ENCODE peak calls at places on chromosome 11, in four cellular contexts. X is NCI-H774, R is T-helper 2 cell, L is non-pigmented ciliary epithelial cell. J is an unnamed sample.

GRCh38 chr11:101470414-101470813 is 113.4 kb downstream of the TRPC6 start:
- DNase-seq in X (no peak), R (no peak), L (no peak), J (no peak)

GRCh38 chr11:67264886-67265632 is 1.2 kb upstream of the GRK2 start:
- DNase-seq in X (no peak), R (no peak), L (no peak), J (no peak)

GRCh38 chr11:1323779-1324178 is 14.3 kb upstream of the TOLLIP start:
- DNase-seq in X (no peak), R (no peak), L (no peak), J (no peak)

GRCh38 chr11:118872403-118872821 is 11.3 kb upstream of the CXCR5 start:
- DNase-seq in X (no peak), R (peak; percentile 51), L (no peak), J (no peak)

GRCh38 chr11:109858152-109858551 is 235.0 kb upstream of the ZC3H12C start:
- DNase-seq in X (no peak), R (no peak), L (no peak), J (no peak)

GRCh38 chr11:2932850-2933251 is 3.6 kb upstream of the PHLDA2 start:
- DNase-seq in X (no peak), R (no peak), L (no peak), J (no peak)

GRCh38 chr11:26960265-26960664 is 33.6 kb upstream of the FIBIN start:
- DNase-seq in X (no peak), R (no peak), L (no peak), J (no peak)

GRCh38 chr11:65967329-65967934 is 5.9 kb downstream of the SART1 start:
- DNase-seq in X (no peak), R (no peak), L (no peak), J (no peak)

GRCh38 chr11:18727499-18728236 is 1.7 kb upstream of the IGSF22 start:
- DNase-seq in X (no peak), R (no peak), L (no peak), J (no peak)

GRCh38 chr11:30062103-30062502 is 45.3 kb upstream of the KCNA4 start:
- DNase-seq in X (no peak), R (no peak), L (no peak), J (no peak)

GRCh38 chr11:12085371-12086251 is 24.8 kb upstream of the MICAL2 start:
- DNase-seq in X (no peak), R (no peak), L (no peak), J (no peak)

GRCh38 chr11:77374108-77374507 is 72.6 kb upstream of the GDPD4 start:
- DNase-seq in X (no peak), R (no peak), L (peak; percentile 50), J (no peak)

GRCh38 chr11:12803086-12803826 is 129.0 kb downstream of the TEAD1 start:
- DNase-seq in X (no peak), R (no peak), L (no peak), J (no peak)

GRCh38 chr11:32437406-32438345 is 2.3 kb upstream of the WT1 start:
- DNase-seq in X (no peak), R (no peak), L (no peak), J (no peak)

GRCh38 chr11:14460147-14460546 is 39.5 kb downstream of the COPB1 start:
- DNase-seq in X (no peak), R (no peak), L (no peak), J (no peak)

GRCh38 chr11:118614511-118614910 is 7.1 kb downstream of the PHLDB1 start:
- DNase-seq in X (no peak), R (no peak), L (no peak), J (no peak)

GRCh38 chr11:12706531-12707499 is 32.6 kb downstream of the TEAD1 start:
- DNase-seq in X (peak; percentile 76), R (no peak), L (no peak), J (no peak)

GRCh38 chr11:126597041-126597440 is 241.6 kb downstream of the ST3GAL4 start:
- DNase-seq in X (no peak), R (no peak), L (no peak), J (no peak)

GRCh38 chr11:88250566-88251080 is 75.4 kb upstream of the RAB38 start:
- DNase-seq in X (no peak), R (no peak), L (no peak), J (no peak)

GRCh38 chr11:77142091-77142975 is 14.3 kb downstream of the MYO7A start:
- DNase-seq in X (no peak), R (no peak), L (no peak), J (no peak)

GRCh38 chr11:106017088-106017487 is 5.0 kb downstream of the MSANTD4 start:
- DNase-seq in X (no peak), R (no peak), L (no peak), J (no peak)

GRCh38 chr11:109697140-109697843 is 275.3 kb downstream of the C11orf87 start:
- DNase-seq in X (peak; percentile 69), R (no peak), L (no peak), J (peak; percentile 23)

GRCh38 chr11:64353101-64353738 is 5.7 kb upstream of the RPS6KA4 start:
- DNase-seq in X (peak; percentile 66), R (no peak), L (no peak), J (no peak)

GRCh38 chr11:60912851-60913550 is 957 bp upstream of the TMEM109 start:
- DNase-seq in X (no peak), R (no peak), L (no peak), J (no peak)

GRCh38 chr11:16394947-16395346 is 38.6 kb upstream of the SOX6 start:
- DNase-seq in X (no peak), R (no peak), L (no peak), J (no peak)

GRCh38 chr11:13577881-13578280 is 82.1 kb upstream of the PTH start:
- DNase-seq in X (no peak), R (no peak), L (no peak), J (no peak)

GRCh38 chr11:92131289-92131890 is 93.2 kb upstream of the FAT3 start:
- DNase-seq in X (no peak), R (no peak), L (no peak), J (peak; percentile 31)

GRCh38 chr11:128476031-128476430 is 111.3 kb downstream of the ETS1 start:
- DNase-seq in X (no peak), R (no peak), L (no peak), J (no peak)

GRCh38 chr11:130865091-130865771 is 51.0 kb downstream of the SNX19 start:
- DNase-seq in X (no peak), R (no peak), L (no peak), J (no peak)

GRCh38 chr11:123178166-123178565 is 16.9 kb downstream of the CLMP start:
- DNase-seq in X (no peak), R (no peak), L (no peak), J (no peak)

GRCh38 chr11:18650859-18651557 is 16.9 kb upstream of the SPTY2D1 start:
- DNase-seq in X (no peak), R (no peak), L (no peak), J (no peak)

GRCh38 chr11:2108675-2109481 is 30.3 kb downstream of the IGF2 start:
- DNase-seq in X (no peak), R (no peak), L (no peak), J (no peak)

GRCh38 chr11:86625981-86626380 is 46.4 kb downstream of the ME3 start:
- DNase-seq in X (no peak), R (no peak), L (no peak), J (no peak)

GRCh38 chr11:95736268-95737208 is 53.0 kb downstream of the FAM76B start:
- DNase-seq in X (no peak), R (no peak), L (no peak), J (no peak)

GRCh38 chr11:48028909-48029685 is 48.7 kb downstream of the PTPRJ start:
- DNase-seq in X (no peak), R (no peak), L (no peak), J (no peak)

GRCh38 chr11:119490253-119491006 is 67.5 kb upstream of the THY1 start:
- DNase-seq in X (no peak), R (no peak), L (no peak), J (no peak)